ENCODE peak calls at places on chromosomes 4 and X, in eight cellular contexts. J is hippocampal formation; G is CD4-positive, alpha-beta T cell; W is GM13976; S is activated CD4-positive, CD25-positive, alpha-beta regulatory T cell; L is foreskin melanocyte; Q is mammary epithelial cell; E is iPS-NIHi11. M is an unnamed sample.

GRCh38 chr4:38367642-38368189 is 296.3 kb upstream of the KLF3 start:
- DNase-seq in L (no peak), W (no peak), J (no peak), G (no peak), Q (no peak), S (no peak), E (no peak), M (no peak)

GRCh38 chr4:15536552-15537499 is 67.1 kb downstream of the CC2D2A start:
- DNase-seq in W (no peak), Q (no peak), E (no peak), S (no peak), J (no peak), L (no peak), G (no peak), M (no peak)

GRCh38 chr4:26782168-26782829 is 78.3 kb upstream of the STIM2 start:
- DNase-seq in S (no peak), W (no peak), Q (no peak), L (no peak), G (no peak), J (no peak), E (no peak), M (no peak)

GRCh38 chr4:156889616-156890594 is 81.7 kb downstream of the PDGFC start:
- DNase-seq in L (no peak), S (no peak), G (no peak), J (peak), W (no peak), E (no peak), Q (peak), M (no peak)

GRCh38 chr4:140924761-140925392 is 168.7 kb upstream of the TBC1D9 start:
- DNase-seq in G (no peak), J (no peak), S (no peak), L (no peak), W (no peak), E (no peak), Q (no peak), M (no peak)

GRCh38 chr4:47490550-47490949 is 5.5 kb downstream of the ATP10D start:
- DNase-seq in S (no peak), L (no peak), J (no peak), W (no peak), E (peak), Q (peak), G (no peak), M (no peak)

GRCh38 chr4:168451744-168452394 is 28.4 kb downstream of the DDX60L start:
- DNase-seq in E (no peak), S (no peak), L (no peak), G (no peak), J (no peak), Q (peak), W (no peak), M (peak)

GRCh38 chrX:2321411-2321810 is 179.4 kb downstream of the DHRSX start:
- DNase-seq in L (no peak), E (no peak), J (no peak), G (no peak), S (no peak), W (no peak), Q (no peak), M (no peak)

GRCh38 chr4:31237242-31237641 is 517.1 kb downstream of the PCDH7 start:
- DNase-seq in W (no peak), G (no peak), S (no peak), L (no peak), J (no peak), E (no peak), Q (peak), M (peak)

GRCh38 chr4:169557061-169557636 is 55.2 kb downstream of the NEK1 start:
- DNase-seq in W (no peak), J (no peak), E (no peak), L (no peak), Q (no peak), G (no peak), S (no peak), M (no peak)

GRCh38 chr4:76767983-76768382 is 130.0 kb downstream of the SOWAHB start:
- DNase-seq in L (no peak), S (no peak), Q (no peak), J (no peak), W (no peak), E (no peak), G (no peak), M (no peak)

M was measured in COLO829.